ENCODE peak calls at places on chromosome 6, in four cellular contexts. One of them, this sample, is unnamed.

GRCh38 chr6:166540631-166541331 is 45.7 kb downstream of the RAMACL start:
- DNase-seq in H9: no peak
- DNase-seq in neuronal stem cell: no peak
- DNase-seq in H1: no peak
- DNase-seq in this sample: peak

GRCh38 chr6:30263734-30264133 is 50.5 kb upstream of the TRIM26 start:
- DNase-seq in H9: no peak
- DNase-seq in neuronal stem cell: no peak
- DNase-seq in H1: no peak
- DNase-seq in this sample: peak

GRCh38 chr6:135030056-135030473 is 24.6 kb downstream of the HBS1L start:
- DNase-seq in neuronal stem cell: no peak
- DNase-seq in H9: no peak
- DNase-seq in H1: no peak
- DNase-seq in this sample: no peak

GRCh38 chr6:154399097-154399496 is 42.5 kb upstream of the IPCEF1 start:
- DNase-seq in neuronal stem cell: no peak
- DNase-seq in H1: no peak
- DNase-seq in H9: no peak
- DNase-seq in this sample: peak

GRCh38 chr6:163804991-163805390 is 390.5 kb downstream of the QKI start:
- DNase-seq in H1: no peak
- DNase-seq in H9: no peak
- DNase-seq in neuronal stem cell: no peak
- DNase-seq in this sample: no peak

GRCh38 chr6:168118935-168119334 is 39.9 kb upstream of the FRMD1 start:
- DNase-seq in H9: peak
- DNase-seq in neuronal stem cell: no peak
- DNase-seq in H1: peak
- DNase-seq in this sample: no peak

GRCh38 chr6:95091823-95092436 is 485.4 kb upstream of the MANEA start:
- DNase-seq in neuronal stem cell: peak
- DNase-seq in H9: no peak
- DNase-seq in H1: no peak
- DNase-seq in this sample: peak

GRCh38 chr6:6592836-6593235 is 4.3 kb downstream of the LY86 start:
- DNase-seq in neuronal stem cell: no peak
- DNase-seq in H9: no peak
- DNase-seq in H1: no peak
- DNase-seq in this sample: no peak

GRCh38 chr6:155272353-155273222 is 8.8 kb downstream of the CLDN20 start:
- DNase-seq in neuronal stem cell: no peak
- DNase-seq in H9: no peak
- DNase-seq in H1: no peak
- DNase-seq in this sample: peak

GRCh38 chr6:136103763-136104311 is 146.3 kb downstream of the MTFR2 start:
- DNase-seq in H1: peak
- DNase-seq in H9: peak
- DNase-seq in neuronal stem cell: peak
- DNase-seq in this sample: no peak

GRCh38 chr6:137122612-137123011 is 50.8 kb downstream of the IL22RA2 start:
- DNase-seq in neuronal stem cell: no peak
- DNase-seq in H9: no peak
- DNase-seq in H1: no peak
- DNase-seq in this sample: no peak
- H4K91ac ChIP-seq in neuronal stem cell: no peak
- H4K91ac ChIP-seq in H9: no peak
- H4K91ac ChIP-seq in H1: no peak
- H4K91ac ChIP-seq in this sample: no peak

DNA sequence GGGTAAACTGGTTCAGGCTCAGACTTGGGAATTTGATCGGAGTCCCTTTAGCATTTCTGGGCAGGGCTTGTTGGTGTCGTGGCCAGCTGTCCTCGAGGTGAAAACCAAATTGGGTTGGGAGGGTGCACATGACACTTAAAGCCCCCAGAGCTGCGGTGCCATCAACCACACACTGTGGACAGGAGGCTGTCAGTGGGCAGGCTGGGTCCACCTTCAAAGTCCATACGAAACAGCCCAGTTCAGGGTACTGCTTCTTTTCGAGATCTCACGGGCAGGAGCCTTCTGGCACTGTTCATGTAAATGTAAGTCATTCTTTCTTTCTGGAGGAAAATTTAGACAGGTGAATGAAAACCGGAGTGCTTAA is 7.0 kb downstream of the SYNJ2 start:
- DNase-seq in H1: no peak
- DNase-seq in H9: no peak
- DNase-seq in neuronal stem cell: no peak
- DNase-seq in this sample: no peak
- H4K91ac ChIP-seq in H1: no peak
- H4K91ac ChIP-seq in H9: no peak
- H4K91ac ChIP-seq in neuronal stem cell: no peak
- H4K91ac ChIP-seq in this sample: no peak

GRCh38 chr6:42932412-42932811 is 3.1 kb downstream of the CNPY3 start:
- DNase-seq in neuronal stem cell: no peak
- DNase-seq in H9: no peak
- DNase-seq in H1: no peak
- DNase-seq in this sample: no peak

GRCh38 chr6:42928748-42929087 is 562 bp upstream of the CNPY3 start:
- DNase-seq in H9: no peak
- DNase-seq in H1: no peak
- DNase-seq in neuronal stem cell: no peak
- DNase-seq in this sample: no peak

GRCh38 chr6:42929928-42930360 is 664 bp downstream of the CNPY3 start:
- DNase-seq in H1: no peak
- DNase-seq in H9: no peak
- DNase-seq in neuronal stem cell: no peak
- DNase-seq in this sample: peak

GRCh38 chr6:42933195-42933594 is 3.9 kb downstream of the CNPY3 start:
- DNase-seq in H9: no peak
- DNase-seq in H1: no peak
- DNase-seq in neuronal stem cell: no peak
- DNase-seq in this sample: no peak

DNA sequence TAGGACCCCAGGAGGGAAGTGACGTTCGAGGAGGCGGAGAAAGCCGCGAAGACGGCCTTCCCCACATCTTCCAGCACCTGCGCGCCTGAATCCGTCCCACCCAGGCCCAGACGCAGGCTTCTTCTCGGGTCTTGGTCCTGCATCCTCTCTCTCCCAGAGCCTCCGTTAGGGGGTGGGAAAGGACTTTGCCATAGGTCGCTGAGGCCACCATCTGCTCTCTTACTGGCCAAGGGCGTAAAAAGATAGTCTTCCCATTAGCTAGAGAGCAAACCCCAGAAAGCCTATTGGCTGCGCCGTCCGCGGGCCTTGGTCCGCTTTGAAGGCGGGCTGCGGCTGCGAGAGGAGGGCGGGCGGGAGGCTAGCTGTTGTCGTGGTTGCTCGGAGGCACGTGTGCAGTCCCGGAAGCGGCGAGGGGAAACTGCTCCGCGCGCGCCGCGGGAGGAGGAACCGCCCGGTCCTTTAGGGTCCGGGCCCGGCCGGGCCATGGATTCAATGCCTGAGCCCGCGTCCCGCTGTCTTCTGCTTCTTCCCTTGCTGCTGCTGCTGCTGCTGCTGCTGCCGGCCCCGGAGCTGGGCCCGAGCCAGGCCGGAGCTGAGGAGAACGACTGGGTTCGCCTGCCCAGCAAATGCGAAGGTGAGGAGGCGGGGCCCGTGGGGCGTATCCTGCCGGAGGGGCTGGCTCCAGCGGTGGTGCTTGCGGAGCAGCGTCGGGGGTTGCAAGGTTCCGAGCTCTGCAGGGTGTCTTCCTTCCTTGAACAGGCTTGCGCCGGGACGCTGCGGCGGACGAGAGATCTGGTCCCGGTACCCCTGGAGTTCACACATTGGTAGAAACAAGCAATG is at the start of gene CNPY3:
- DNase-seq in H1: peak
- DNase-seq in H9: peak
- DNase-seq in neuronal stem cell: peak
- DNase-seq in this sample: peak
- H4K91ac ChIP-seq in H1: peak
- H4K91ac ChIP-seq in H9: no peak
- H4K91ac ChIP-seq in neuronal stem cell: no peak
- H4K91ac ChIP-seq in this sample: peak

GRCh38 chr6:36131517-36132220 is 1.4 kb downstream of the MAPK13 start:
- DNase-seq in neuronal stem cell: no peak
- DNase-seq in H9: no peak
- DNase-seq in H1: no peak
- DNase-seq in this sample: peak
- H4K91ac ChIP-seq in neuronal stem cell: no peak
- H4K91ac ChIP-seq in H9: no peak
- H4K91ac ChIP-seq in H1: no peak
- H4K91ac ChIP-seq in this sample: peak

GRCh38 chr6:141587482-141588266 is 545.1 kb upstream of the GJE1 start:
- DNase-seq in neuronal stem cell: no peak
- DNase-seq in H9: no peak
- DNase-seq in H1: no peak
- DNase-seq in this sample: peak
- H4K91ac ChIP-seq in neuronal stem cell: no peak
- H4K91ac ChIP-seq in H9: no peak
- H4K91ac ChIP-seq in H1: no peak
- H4K91ac ChIP-seq in this sample: peak

GRCh38 chr6:143843689-143844405 is 709 bp downstream of the LTV1 start:
- DNase-seq in H9: no peak
- DNase-seq in neuronal stem cell: no peak
- DNase-seq in H1: no peak
- DNase-seq in this sample: peak
- H4K91ac ChIP-seq in H9: no peak
- H4K91ac ChIP-seq in neuronal stem cell: no peak
- H4K91ac ChIP-seq in H1: no peak
- H4K91ac ChIP-seq in this sample: peak

GRCh38 chr6:7630792-7631191 is 40.8 kb downstream of the SNRNP48 start:
- DNase-seq in H9: peak
- DNase-seq in neuronal stem cell: no peak
- DNase-seq in H1: no peak
- DNase-seq in this sample: no peak
- H4K91ac ChIP-seq in H9: no peak
- H4K91ac ChIP-seq in neuronal stem cell: no peak
- H4K91ac ChIP-seq in H1: no peak
- H4K91ac ChIP-seq in this sample: no peak

This sample was measured in IMR-90.